ENCODE peak calls at places on chromosomes 11 and 22, in nine cellular contexts. B is testis; A is uterus; H is CD8-positive, alpha-beta memory T cell; S is thoracic aorta; J is left lung; E is kidney epithelial cell; V is upper lobe of right lung; X is mammary epithelial cell. P is an unnamed sample. For H3K36me3, the result is how much of the 10 kb centered on the place peaks cover.

GRCh38 chr11:10314199-10315072 is 9.6 kb downstream of the ADM start:
- DNase-seq in S (no peak), X (peak), V (no peak), A (no peak), J (no peak), E (no peak), H (no peak), B (no peak), P (no peak)

GRCh38 chr11:103953797-103954495 is 82.5 kb upstream of the DDI1 start:
- DNase-seq in X (no peak), E (no peak), H (no peak), V (no peak), S (no peak), A (no peak), J (no peak), B (no peak), P (no peak)

GRCh38 chr11:107043242-107043991 is 25.1 kb upstream of the GUCY1A2 start:
- DNase-seq in X (peak), V (no peak), E (peak), B (no peak), H (no peak), S (no peak), J (no peak), A (no peak), P (no peak)

GRCh38 chr11:74141274-74141695 is 29.5 kb downstream of the C2CD3 start:
- DNase-seq in V (no peak), E (no peak), S (no peak), X (peak), H (no peak), A (no peak), B (no peak), J (no peak), P (peak)

GRCh38 chr22:37267128-37267587 is 15.2 kb upstream of the CYTH4 start:
- DNase-seq in A (no peak), X (no peak), E (no peak), S (no peak), B (peak), V (peak), J (peak), H (peak), P (no peak)

GRCh38 chr11:45405916-45406670 is 120.0 kb upstream of the SYT13 start:
- DNase-seq in X (no peak), J (no peak), H (no peak), V (peak), E (no peak), S (no peak), B (no peak), A (no peak), P (no peak)

GRCh38 chr11:69300124-69301032 is 6.4 kb downstream of the MYEOV start:
- DNase-seq in H (no peak), B (no peak), V (peak), S (no peak), A (no peak), X (peak), E (no peak), J (no peak), P (no peak)

GRCh38 chr11:2459796-2460531 is 15.2 kb downstream of the KCNQ1 start:
- DNase-seq in E (no peak), A (no peak), B (no peak), S (no peak), H (no peak), X (no peak), V (peak), J (peak), P (no peak)

GRCh38 chr22:36282078-36282831 is 29.3 kb downstream of the APOL1 start:
- DNase-seq in J (no peak), B (peak), E (no peak), H (no peak), A (no peak), S (no peak), V (peak), X (no peak), P (no peak)

GRCh38 chr11:78211565-78211964 is 22.8 kb downstream of the USP35 start:
- DNase-seq in B (no peak), J (no peak), A (no peak), E (no peak), S (no peak), X (no peak), H (no peak), V (no peak), P (no peak)

GRCh38 chr11:78207532-78208256 is 19.0 kb downstream of the USP35 start:
- DNase-seq in A (no peak), E (no peak), H (no peak), J (no peak), X (no peak), S (no peak), B (no peak), V (peak), P (no peak)

GRCh38 chr11:78210000-78210608 is 21.4 kb downstream of the USP35 start:
- DNase-seq in E (no peak), B (no peak), H (no peak), J (no peak), X (no peak), V (peak), S (no peak), A (no peak), P (peak)

GRCh38 chr11:78208257-78209165 is 19.8 kb downstream of the USP35 start:
- DNase-seq in S (no peak), H (no peak), A (no peak), B (no peak), X (no peak), J (no peak), V (peak), E (no peak), P (peak)

GRCh38 chr11:78209478-78209877 is 20.8 kb downstream of the USP35 start:
- DNase-seq in H (no peak), V (no peak), X (no peak), A (no peak), J (no peak), E (no peak), B (no peak), S (no peak), P (peak)
- H3K36me3 ChIP-seq in H (under half), V (under half), X (under half), A (under half), J (under half), E (under half), B (under half), S (under half), P (under half)

GRCh38 chr22:48677168-48677520 is 1150.5 kb downstream of the BRD1 start:
- DNase-seq in S (no peak), B (no peak), E (no peak), H (no peak), X (no peak), A (no peak), V (no peak), J (no peak), P (no peak)

GRCh38 chr22:48675828-48676145 is 1151.9 kb downstream of the BRD1 start:
- DNase-seq in A (no peak), J (no peak), S (no peak), E (no peak), H (no peak), X (no peak), V (no peak), B (no peak), P (no peak)

GRCh38 chr22:48676266-48677167 is 1151.2 kb downstream of the BRD1 start:
- DNase-seq in V (no peak), J (no peak), H (no peak), A (no peak), B (no peak), X (no peak), E (no peak), S (no peak), P (no peak)

GRCh38 chr22:48678171-48679135 is 1149.2 kb downstream of the BRD1 start:
- DNase-seq in E (no peak), X (no peak), B (no peak), J (no peak), S (no peak), V (no peak), A (no peak), H (no peak), P (no peak)

GRCh38 chr22:48677621-48678020 is 1150.1 kb downstream of the BRD1 start:
- DNase-seq in S (no peak), V (no peak), A (no peak), B (no peak), X (no peak), E (no peak), H (no peak), J (no peak), P (no peak)
- H3K36me3 ChIP-seq in S (under half), V (under half), A (under half), B (under half), X (under half), E (under half), H (under half), J (under half), P (under half)

DNA sequence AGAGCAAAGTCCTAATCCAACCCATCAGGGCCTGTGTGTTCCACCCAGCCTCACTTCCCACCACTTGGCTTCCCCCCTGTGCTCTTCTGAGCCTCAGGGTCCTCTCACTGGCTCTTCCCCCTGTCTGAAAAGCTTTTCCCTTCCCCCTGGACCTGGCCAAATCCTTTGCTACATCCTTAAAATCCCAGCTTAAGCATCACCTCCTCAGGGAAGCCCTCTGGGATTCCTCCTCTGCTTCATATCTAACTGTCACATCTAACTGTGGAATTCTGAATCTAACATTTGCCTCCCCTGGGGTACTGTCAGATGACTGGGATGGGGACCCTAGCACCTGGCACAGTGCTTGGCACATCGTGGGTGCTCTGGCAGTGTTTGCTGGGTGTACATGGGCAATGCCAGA is 985 bp downstream of the CACNA1I start:
- DNase-seq in X (no peak), A (no peak), H (no peak), V (no peak), E (no peak), B (no peak), S (no peak), J (no peak), P (no peak)
- H3K36me3 ChIP-seq in X (under half), A (under half), H (under half), V (under half), E (under half), B (under half), S (under half), J (under half), P (under half)

GRCh38 chr22:17882162-17882561 is 107.9 kb upstream of the BID start:
- DNase-seq in H (no peak), E (no peak), V (no peak), J (no peak), B (no peak), A (no peak), S (no peak), X (no peak), P (no peak)
- H3K36me3 ChIP-seq in H (under half), E (under half), V (under half), J (under half), B (under half), A (under half), S (under half), X (under half), P (under half)

GRCh38 chr11:65206441-65206841 is 24.7 kb downstream of the CAPN1 start:
- DNase-seq in S (no peak), J (no peak), H (no peak), X (no peak), E (no peak), V (no peak), B (no peak), A (no peak), P (no peak)

GRCh38 chr11:65209711-65210360 is 28.1 kb downstream of the CAPN1 start:
- DNase-seq in H (no peak), S (no peak), B (no peak), A (no peak), V (no peak), J (no peak), X (no peak), E (no peak), P (no peak)

GRCh38 chr11:65208785-65209710 is 27.3 kb downstream of the CAPN1 start:
- DNase-seq in V (no peak), A (no peak), S (no peak), X (no peak), E (no peak), J (no peak), B (no peak), H (no peak), P (no peak)

GRCh38 chr11:65206901-65207300 is 25.2 kb downstream of the CAPN1 start:
- DNase-seq in X (no peak), S (no peak), A (no peak), E (no peak), J (no peak), H (no peak), V (no peak), B (no peak), P (no peak)

DNA sequence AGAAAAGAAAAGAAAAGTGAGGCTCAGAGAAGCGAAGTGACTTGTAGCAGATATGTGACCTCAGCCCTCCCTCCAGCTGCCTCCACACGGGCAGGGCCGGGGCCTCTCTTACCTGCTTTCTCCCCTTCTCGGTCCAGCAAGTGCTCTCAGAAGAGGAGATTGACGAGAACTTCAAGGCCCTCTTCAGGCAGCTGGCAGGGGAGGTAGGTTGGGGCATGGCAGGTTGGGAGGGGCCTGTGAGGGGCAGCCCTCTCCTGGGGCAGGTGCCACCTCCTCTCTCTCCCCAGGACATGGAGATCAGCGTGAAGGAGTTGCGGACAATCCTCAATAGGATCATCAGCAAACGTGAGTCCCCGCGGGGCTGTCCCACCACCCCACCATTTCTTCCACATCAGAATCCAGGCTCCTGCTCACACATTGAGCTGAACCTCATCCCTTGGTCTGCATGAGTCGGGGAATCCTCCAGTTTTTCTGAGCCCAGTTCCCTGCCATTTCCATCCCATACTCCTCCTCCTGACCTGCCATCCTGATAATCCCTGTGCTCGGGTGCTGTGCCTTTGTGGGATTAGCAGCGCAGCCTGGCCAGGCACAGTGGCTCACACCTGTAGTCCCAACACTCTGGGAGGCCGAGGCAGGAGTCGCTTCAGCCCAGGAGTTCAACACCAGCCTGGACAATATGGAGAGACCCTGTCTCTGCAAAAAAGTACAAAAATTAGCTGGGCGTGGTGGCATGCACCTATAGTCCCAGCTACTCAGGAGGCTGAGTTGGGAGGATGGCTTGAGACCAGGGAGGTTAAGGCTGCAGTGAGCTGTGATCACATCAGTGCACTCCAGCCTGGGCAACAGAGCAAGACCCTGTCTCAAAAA is 26.4 kb downstream of the CAPN1 start:
- DNase-seq in H (no peak), A (no peak), S (no peak), E (no peak), X (no peak), J (peak), V (no peak), B (no peak), P (no peak)
- H3K36me3 ChIP-seq in H (under half), A (under half), S (half or more), E (under half), X (under half), J (under half), V (half or more), B (under half), P (under half)

GRCh38 chr11:70435361-70435760 is 37.0 kb downstream of the CTTN start:
- DNase-seq in E (no peak), B (no peak), V (no peak), H (no peak), J (no peak), S (no peak), X (no peak), A (no peak), P (no peak)
- H3K36me3 ChIP-seq in E (under half), B (under half), V (half or more), H (under half), J (under half), S (half or more), X (under half), A (under half), P (under half)